ENCODE peak calls at places on chromosomes 13 and 19, in four cellular contexts. M, K, T and N are unnamed samples.

GRCh38 chr13:41177616-41178015 is 16.8 kb downstream of the KBTBD7 start:
- DNase-seq in M (no peak), K (no peak), T (no peak), N (no peak)

GRCh38 chr13:42495751-42496150 is 78.2 kb upstream of the TNFSF11 start:
- DNase-seq in M (no peak), K (no peak), T (no peak), N (no peak)

GRCh38 chr19:40697007-40697406 is 6.6 kb upstream of the NUMBL start:
- DNase-seq in M (no peak), K (no peak), T (no peak), N (no peak)

GRCh38 chr13:52707375-52707774 is 32.2 kb downstream of the CNMD start:
- DNase-seq in M (no peak), K (no peak), T (no peak), N (no peak)

GRCh38 chr13:24986826-24987225 is 109.1 kb upstream of the PABPC3 start:
- DNase-seq in M (no peak), K (no peak), T (no peak), N (no peak)

GRCh38 chr19:16040642-16041041 is 35.7 kb upstream of the TPM4 start:
- DNase-seq in M (no peak), K (no peak), T (no peak), N (no peak)

GRCh38 chr13:40508112-40508511 is 158.3 kb downstream of the FOXO1 start:
- DNase-seq in M (no peak), K (peak; percentile 78), T (no peak), N (peak; percentile 87)

GRCh38 chr13:99192480-99192879 is 8.2 kb upstream of the UBAC2 start:
- DNase-seq in M (no peak), K (no peak), T (no peak), N (no peak)

GRCh38 chr13:51541809-51542258 is 42.4 kb upstream of the WDFY2 start:
- DNase-seq in M (no peak), K (no peak), T (no peak), N (no peak)

GRCh38 chr13:59643239-59643865 is 520.4 kb downstream of the DIAPH3 start:
- DNase-seq in M (no peak), K (no peak), T (no peak), N (no peak)

GRCh38 chr13:37144661-37145060 is 39.2 kb upstream of the CSNK1A1L start:
- DNase-seq in M (no peak), K (peak; percentile 86), T (no peak), N (peak; percentile 36)

GRCh38 chr13:111175948-111176347 is 60.8 kb downstream of the ARHGEF7 start:
- DNase-seq in M (no peak), K (no peak), T (no peak), N (no peak)

GRCh38 chr13:76790519-76791289 is 95.5 kb downstream of the KCTD12 start:
- DNase-seq in M (no peak), K (no peak), T (no peak), N (no peak)

GRCh38 chr19:45009625-45010255 is 8.5 kb downstream of the RELB start:
- DNase-seq in M (no peak), K (no peak), T (no peak), N (no peak)

GRCh38 chr13:27024062-27024461 is 147.5 kb downstream of the USP12 start:
- DNase-seq in M (no peak), K (no peak), T (no peak), N (no peak)

GRCh38 chr19:58560007-58560887 is 1.8 kb upstream of the UBE2M start:
- DNase-seq in M (no peak), K (no peak), T (no peak), N (no peak)

GRCh38 chr13:42495256-42495655 is 78.7 kb upstream of the TNFSF11 start:
- DNase-seq in M (no peak), K (no peak), T (no peak), N (peak; percentile 67)

GRCh38 chr13:51370116-51370515 is 30.6 kb downstream of the SERPINE3 start:
- DNase-seq in M (no peak), K (no peak), T (no peak), N (peak; percentile 3)

GRCh38 chr13:107342747-107343146 is 774.8 kb upstream of the ARGLU1 start:
- DNase-seq in M (no peak), K (no peak), T (no peak), N (no peak)

GRCh38 chr13:36858285-36858684 is 39.3 kb downstream of the RFXAP start:
- DNase-seq in M (no peak), K (peak; percentile 32), T (no peak), N (no peak)

GRCh38 chr13:106490887-106491321 is 44.6 kb downstream of the EFNB2 start:
- DNase-seq in M (no peak), K (no peak), T (no peak), N (no peak)

GRCh38 chr13:40059540-40060232 is 404.2 kb downstream of the COG6 start:
- DNase-seq in M (no peak), K (no peak), T (no peak), N (no peak)

GRCh38 chr19:56146904-56147303 is 5.8 kb downstream of the ZNF444 start:
- DNase-seq in M (no peak), K (no peak), T (no peak), N (no peak)

GRCh38 chr13:99471231-99472202 is 29.8 kb upstream of the TM9SF2 start:
- DNase-seq in M (no peak), K (no peak), T (no peak), N (no peak)

GRCh38 chr13:96726651-96727050 is 267.6 kb downstream of the OXGR1 start:
- DNase-seq in M (no peak), K (no peak), T (no peak), N (no peak)

GRCh38 chr19:1074512-1075283 is 7.7 kb downstream of the ARHGAP45 start:
- DNase-seq in M (peak; percentile 93), K (no peak), T (peak; percentile 97), N (no peak)

GRCh38 chr19:55460670-55461258 is 678 bp downstream of the ISOC2 start:
- DNase-seq in M (peak; percentile 83), K (peak; percentile 69), T (peak; percentile 70), N (peak; percentile 52)

GRCh38 chr13:35157143-35157755 is 215.2 kb downstream of the NBEA start:
- DNase-seq in M (no peak), K (peak; percentile 22), T (no peak), N (peak; percentile 52)

GRCh38 chr13:113411216-113412023 is 41.9 kb downstream of the ADPRHL1 start:
- DNase-seq in M (no peak), K (peak; percentile 97), T (peak; percentile 37), N (peak; percentile 92)

GRCh38 chr13:109745702-109746101 is 40.7 kb downstream of the IRS2 start:
- DNase-seq in M (no peak), K (no peak), T (no peak), N (no peak)

GRCh38 chr13:109744512-109745051 is 41.8 kb downstream of the IRS2 start:
- DNase-seq in M (no peak), K (peak; percentile 41), T (no peak), N (peak; percentile 67)

GRCh38 chr13:109746364-109746763 is 40.0 kb downstream of the IRS2 start:
- DNase-seq in M (no peak), K (no peak), T (no peak), N (no peak)

GRCh38 chr13:109743706-109744453 is 42.5 kb downstream of the IRS2 start:
- DNase-seq in M (no peak), K (peak; percentile 71), T (no peak), N (peak; percentile 42)

DNA sequence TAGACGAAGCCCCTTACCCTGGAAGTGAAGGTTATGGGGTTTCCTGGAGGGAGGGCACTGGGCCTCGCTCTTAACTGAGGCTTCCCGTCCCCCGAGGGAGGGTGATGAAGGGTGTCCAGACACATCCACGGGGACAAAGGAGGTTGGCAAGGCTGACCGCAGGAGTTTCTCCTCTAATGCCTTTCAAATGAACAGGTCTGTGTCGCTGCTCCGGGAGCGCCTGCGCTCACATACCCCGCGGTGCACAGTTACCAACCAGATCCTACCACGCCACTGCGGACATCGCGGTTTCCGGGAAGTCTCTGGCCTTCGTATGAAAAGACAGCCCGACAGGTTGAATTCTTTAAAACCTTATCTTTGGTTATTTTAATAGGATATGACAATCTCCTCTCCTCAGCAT is 41.3 kb downstream of the IRS2 start:
- DNase-seq in M (no peak), K (no peak), T (no peak), N (no peak)
- H3K27ac ChIP-seq in M (no peak overlapping the region), K (no peak overlapping the region), T (no peak overlapping the region), N (no peak overlapping the region)

GRCh38 chr19:3100331-3100730 is 6.2 kb downstream of the GNA11 start:
- DNase-seq in M (no peak), K (no peak), T (no peak), N (no peak)

GRCh38 chr19:3098141-3098514 is 4.0 kb downstream of the GNA11 start:
- DNase-seq in M (no peak), K (no peak), T (no peak), N (no peak)

GRCh38 chr19:3097442-3097871 is 3.3 kb downstream of the GNA11 start:
- DNase-seq in M (no peak), K (no peak), T (no peak), N (no peak)

GRCh38 chr19:3099347-3100145 is 5.4 kb downstream of the GNA11 start:
- DNase-seq in M (no peak), K (no peak), T (no peak), N (no peak)

GRCh38 chr19:3098515-3099346 is 4.6 kb downstream of the GNA11 start:
- DNase-seq in M (no peak), K (no peak), T (peak; percentile 74), N (no peak)
- H3K27ac ChIP-seq in M (peak overlapping the region; percentile 67), K (peak overlapping the region; percentile 6), T (peak overlapping the region; percentile 87), N (peak overlapping the region; percentile 40)

GRCh38 chr13:78131811-78132210 is 213.2 kb upstream of the EDNRB start:
- DNase-seq in M (no peak), K (no peak), T (no peak), N (no peak)
- H3K27ac ChIP-seq in M (no peak overlapping the region), K (no peak overlapping the region), T (no peak overlapping the region), N (no peak overlapping the region)

GRCh38 chr13:43665388-43665787 is 121.4 kb downstream of the ENOX1 start:
- DNase-seq in M (no peak), K (no peak), T (no peak), N (no peak)
- H3K27ac ChIP-seq in M (no peak overlapping the region), K (no peak overlapping the region), T (no peak overlapping the region), N (no peak overlapping the region)

DNA sequence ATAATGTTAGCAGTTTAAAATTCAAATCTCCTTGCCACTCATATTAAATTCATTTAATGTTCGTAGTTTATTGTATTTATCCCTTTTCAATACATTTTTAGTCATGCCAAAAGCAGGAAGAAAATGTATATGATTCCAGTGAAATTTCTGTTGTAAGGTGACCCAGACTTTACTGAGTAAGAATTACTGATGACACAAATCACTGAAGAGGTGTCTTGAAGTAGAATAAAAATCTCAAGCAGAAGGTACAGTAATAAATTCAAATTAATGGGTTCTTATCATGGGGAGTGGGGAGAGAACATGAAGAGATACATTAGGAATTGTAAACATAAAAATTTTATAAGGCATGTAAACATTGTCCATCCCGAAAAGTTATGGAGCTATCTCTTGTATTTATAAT is 19.9 kb downstream of the STARD13 start:
- DNase-seq in M (no peak), K (no peak), T (no peak), N (no peak)
- H3K27ac ChIP-seq in M (no peak overlapping the region), K (no peak overlapping the region), T (no peak overlapping the region), N (no peak overlapping the region)

DNA sequence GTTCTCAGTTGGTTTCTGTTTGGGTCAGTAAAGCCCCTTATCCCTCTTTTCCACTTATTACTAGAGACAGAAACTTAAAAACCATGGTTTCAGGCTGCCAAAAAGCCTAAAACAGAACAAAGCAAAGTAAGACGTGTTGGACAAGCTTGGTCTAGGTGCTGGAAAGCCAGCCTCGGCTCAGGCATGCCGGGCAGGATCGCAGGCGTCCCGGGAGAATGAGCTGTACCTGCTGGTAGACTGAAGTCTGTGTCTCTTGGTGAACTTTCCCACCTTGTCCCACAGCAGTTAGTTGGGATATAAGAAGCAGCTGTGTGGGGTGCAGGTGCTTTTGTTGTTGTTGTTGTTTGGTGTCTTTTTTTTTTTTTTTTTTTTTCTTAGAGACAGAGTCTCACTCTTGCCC is 20.8 kb downstream of the PRAM1 start:
- DNase-seq in M (no peak), K (no peak), T (no peak), N (no peak)
- H3K27ac ChIP-seq in M (no peak overlapping the region), K (no peak overlapping the region), T (no peak overlapping the region), N (no peak overlapping the region)

GRCh38 chr13:30932481-30933333 is at the start of gene TEX26:
- DNase-seq in M (no peak), K (peak; percentile 18), T (no peak), N (peak; percentile 52)
- H3K27ac ChIP-seq in M (no peak within 1 kb of the TSS), K (no peak within 1 kb of the TSS), T (no peak within 1 kb of the TSS), N (no peak within 1 kb of the TSS)